ENCODE peak calls at places on chromosome 6, in five cellular contexts. T is K562, C is HepG2, B is GM12878, I is H1. A is an unnamed sample. For H3K4me1, the result is how much of the 10 kb centered on the place peaks cover.

GRCh38 chr6:40349092-40349491 is 238.1 kb downstream of the LRFN2 start:
- DNase-seq in T (no peak), C (no peak), B (no peak), I (no peak), A (no peak)

GRCh38 chr6:78552435-78552834 is 314.9 kb upstream of the IRAK1BP1 start:
- DNase-seq in T (no peak), C (no peak), B (no peak), I (no peak), A (no peak)

GRCh38 chr6:42407379-42407778 is 44.3 kb downstream of the TRERF1 start:
- DNase-seq in T (peak), C (no peak), B (no peak), I (no peak), A (no peak)

GRCh38 chr6:44715188-44715587 is 327.7 kb downstream of the CDC5L start:
- DNase-seq in T (no peak), C (no peak), B (no peak), I (no peak), A (no peak)

GRCh38 chr6:132333639-132334516 is 67.4 kb downstream of the MOXD1 start:
- DNase-seq in T (peak), C (peak), B (no peak), I (no peak), A (peak)

GRCh38 chr6:27865952-27866369 is 46.2 kb downstream of the OR2B2 start:
- DNase-seq in T (peak), C (no peak), B (no peak), I (peak), A (peak)

GRCh38 chr6:31058128-31058894 is 48.0 kb downstream of the MUC22 start:
- DNase-seq in T (peak), C (peak), B (no peak), I (no peak), A (peak)

GRCh38 chr6:35920793-35921732 is at the start of gene SRPK1:
- DNase-seq in T (peak), C (peak), B (peak), I (peak), A (peak)

GRCh38 chr6:160510199-160510598 is 153.9 kb downstream of the LPA start:
- DNase-seq in T (peak), C (no peak), B (no peak), I (no peak), A (no peak)

GRCh38 chr6:37242429-37243052 is 15.0 kb upstream of the TBC1D22B start:
- DNase-seq in T (peak), C (peak), B (no peak), I (no peak), A (no peak)

DNA sequence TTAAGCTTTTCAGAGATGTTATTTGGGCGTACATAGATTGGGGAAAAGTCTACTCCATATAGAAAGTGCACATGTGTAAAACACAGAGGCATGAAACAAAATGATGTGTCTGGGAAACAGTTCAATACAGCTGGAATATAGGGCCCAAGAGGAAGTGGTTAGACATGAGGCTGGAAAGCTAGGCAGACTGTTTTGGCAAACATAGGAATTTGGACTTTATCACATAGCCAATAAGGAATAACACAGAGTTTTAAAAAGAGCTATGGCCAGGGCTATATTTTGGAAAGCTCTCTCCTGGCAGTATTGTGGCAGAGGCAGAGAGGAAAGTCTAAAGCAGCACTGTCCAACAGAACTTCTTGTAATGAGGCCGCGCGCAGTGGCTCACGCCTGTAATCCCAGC is 2.5 kb upstream of the BRD2 start:
- DNase-seq in T (no peak), C (no peak), B (no peak), I (no peak), A (no peak)
- H3K4me1 ChIP-seq in T (under half), C (under half), B (under half), I (under half), A (under half)

GRCh38 chr6:148831064-148831463 is 84.2 kb downstream of the UST start:
- DNase-seq in T (no peak), C (no peak), B (no peak), I (no peak), A (no peak)
- TF ChIP-seq CREB1 in T (no peak), C (no peak), B (no peak), I (no peak), A (no peak)

GRCh38 chr6:52595796-52596130 is 18.9 kb upstream of the TRAM2 start:
- DNase-seq in T (no peak), C (no peak), B (no peak), I (no peak), A (peak)

GRCh38 chr6:52598824-52599190 is 21.9 kb upstream of the TRAM2 start:
- DNase-seq in T (no peak), C (no peak), B (no peak), I (no peak), A (no peak)

GRCh38 chr6:52597738-52598122 is 20.9 kb upstream of the TRAM2 start:
- DNase-seq in T (no peak), C (no peak), B (no peak), I (no peak), A (no peak)

GRCh38 chr6:52596371-52597028 is 19.6 kb upstream of the TRAM2 start:
- DNase-seq in T (no peak), C (peak), B (no peak), I (no peak), A (no peak)

GRCh38 chr6:52598123-52598823 is 21.4 kb upstream of the TRAM2 start:
- DNase-seq in T (peak), C (peak), B (no peak), I (peak), A (peak)
- TF ChIP-seq CTCF in T (peak), C (peak), B (peak), I (peak), A (peak)

GRCh38 chr6:19827903-19828302 is 9.3 kb upstream of the ID4 start:
- DNase-seq in T (no peak), C (no peak), B (no peak), I (no peak), A (no peak)
- H3K4me1 ChIP-seq in T (under half), C (under half), B (under half), I (under half), A (under half)

GRCh38 chr6:2663123-2663522 is 87.6 kb downstream of the MYLK4 start:
- DNase-seq in T (no peak), C (no peak), B (peak), I (no peak), A (no peak)
- TF ChIP-seq CREB1 in T (no peak), C (no peak), B (no peak), I (no peak), A (no peak)